ENCODE peak calls at places on chromosomes 4 and X, in six cellular contexts. One of them, this sample, is unnamed.

GRCh38 chrX:2486476-2487133 is 14.2 kb downstream of the DHRSX start:
- DNase-seq in astrocyte of the spinal cord: no peak
- DNase-seq in thoracic aorta: no peak
- DNase-seq in GM20000: peak
- DNase-seq in tibial artery: no peak
- DNase-seq in kidney: no peak
- DNase-seq in this sample: no peak

GRCh38 chr4:3041192-3042142 is 32.9 kb downstream of the HTT-AS start:
- DNase-seq in astrocyte of the spinal cord: peak
- DNase-seq in thoracic aorta: no peak
- DNase-seq in GM20000: peak
- DNase-seq in tibial artery: peak
- DNase-seq in kidney: peak
- DNase-seq in this sample: peak

GRCh38 chrX:119453202-119453601 is 15.0 kb upstream of the SLC25A5 start:
- DNase-seq in astrocyte of the spinal cord: no peak
- DNase-seq in thoracic aorta: no peak
- DNase-seq in GM20000: no peak
- DNase-seq in tibial artery: no peak
- DNase-seq in kidney: no peak
- DNase-seq in this sample: no peak

GRCh38 chrX:36908801-36909403 is 99.3 kb upstream of the FAM47C start:
- DNase-seq in astrocyte of the spinal cord: peak
- DNase-seq in thoracic aorta: no peak
- DNase-seq in GM20000: peak
- DNase-seq in tibial artery: no peak
- DNase-seq in kidney: no peak
- DNase-seq in this sample: no peak

GRCh38 chr4:76836860-76837564 is 60.9 kb downstream of the SOWAHB start:
- DNase-seq in astrocyte of the spinal cord: no peak
- DNase-seq in thoracic aorta: no peak
- DNase-seq in GM20000: no peak
- DNase-seq in tibial artery: peak
- DNase-seq in kidney: no peak
- DNase-seq in this sample: no peak

GRCh38 chrX:128891554-128891953 is 631.7 kb downstream of the SMARCA1 start:
- DNase-seq in astrocyte of the spinal cord: no peak
- DNase-seq in thoracic aorta: no peak
- DNase-seq in GM20000: no peak
- DNase-seq in tibial artery: no peak
- DNase-seq in kidney: no peak
- DNase-seq in this sample: no peak

GRCh38 chr4:41455215-41455614 is 82.7 kb upstream of the LIMCH1 start:
- DNase-seq in astrocyte of the spinal cord: no peak
- DNase-seq in thoracic aorta: no peak
- DNase-seq in GM20000: no peak
- DNase-seq in tibial artery: no peak
- DNase-seq in kidney: no peak
- DNase-seq in this sample: no peak

GRCh38 chr4:152464030-152464823 is 71.7 kb downstream of the FBXW7 start:
- DNase-seq in astrocyte of the spinal cord: no peak
- DNase-seq in thoracic aorta: no peak
- DNase-seq in GM20000: no peak
- DNase-seq in tibial artery: no peak
- DNase-seq in kidney: no peak
- DNase-seq in this sample: no peak

GRCh38 chr4:139665690-139666529 is at the start of gene MGST2:
- DNase-seq in astrocyte of the spinal cord: peak
- DNase-seq in thoracic aorta: no peak
- DNase-seq in GM20000: peak
- DNase-seq in tibial artery: peak
- DNase-seq in kidney: peak
- DNase-seq in this sample: peak

GRCh38 chrX:46788902-46789301 is 30.0 kb upstream of the SLC9A7 start:
- DNase-seq in astrocyte of the spinal cord: peak
- DNase-seq in thoracic aorta: no peak
- DNase-seq in GM20000: no peak
- DNase-seq in tibial artery: no peak
- DNase-seq in kidney: no peak
- DNase-seq in this sample: no peak

GRCh38 chr4:1044469-1045192 is 33.2 kb downstream of the FGFRL1 start:
- DNase-seq in astrocyte of the spinal cord: no peak
- DNase-seq in thoracic aorta: peak
- DNase-seq in GM20000: no peak
- DNase-seq in tibial artery: peak
- DNase-seq in kidney: peak
- DNase-seq in this sample: peak

GRCh38 chr4:44319129-44319528 is 129.5 kb downstream of the KCTD8 start:
- DNase-seq in astrocyte of the spinal cord: no peak
- DNase-seq in thoracic aorta: no peak
- DNase-seq in GM20000: no peak
- DNase-seq in tibial artery: no peak
- DNase-seq in kidney: no peak
- DNase-seq in this sample: no peak

GRCh38 chr4:53196872-53197759 is 168.7 kb downstream of the SCFD2 start:
- DNase-seq in astrocyte of the spinal cord: peak
- DNase-seq in thoracic aorta: no peak
- DNase-seq in GM20000: peak
- DNase-seq in tibial artery: no peak
- DNase-seq in kidney: no peak
- DNase-seq in this sample: no peak

GRCh38 chr4:43496188-43496587 is 603.7 kb downstream of the GRXCR1 start:
- DNase-seq in astrocyte of the spinal cord: peak
- DNase-seq in thoracic aorta: no peak
- DNase-seq in GM20000: peak
- DNase-seq in tibial artery: no peak
- DNase-seq in kidney: no peak
- DNase-seq in this sample: no peak

GRCh38 chr4:17111959-17112659 is 213.7 kb upstream of the LDB2 start:
- DNase-seq in astrocyte of the spinal cord: no peak
- DNase-seq in thoracic aorta: no peak
- DNase-seq in GM20000: peak
- DNase-seq in tibial artery: no peak
- DNase-seq in kidney: no peak
- DNase-seq in this sample: peak

GRCh38 chr4:105858466-105859040 is 36.7 kb upstream of the NPNT start:
- DNase-seq in astrocyte of the spinal cord: no peak
- DNase-seq in thoracic aorta: no peak
- DNase-seq in GM20000: no peak
- DNase-seq in tibial artery: no peak
- DNase-seq in kidney: no peak
- DNase-seq in this sample: no peak

GRCh38 chr4:147975902-147976301 is 244.0 kb downstream of the ARHGAP10 start:
- DNase-seq in astrocyte of the spinal cord: peak
- DNase-seq in thoracic aorta: no peak
- DNase-seq in GM20000: no peak
- DNase-seq in tibial artery: no peak
- DNase-seq in kidney: no peak
- DNase-seq in this sample: no peak

GRCh38 chr4:8891646-8892555 is 20.3 kb upstream of the HMX1 start:
- DNase-seq in astrocyte of the spinal cord: no peak
- DNase-seq in thoracic aorta: no peak
- DNase-seq in GM20000: no peak
- DNase-seq in tibial artery: no peak
- DNase-seq in kidney: no peak
- DNase-seq in this sample: no peak

GRCh38 chrX:25344191-25344936 is 328.6 kb upstream of the ARX start:
- DNase-seq in astrocyte of the spinal cord: no peak
- DNase-seq in thoracic aorta: no peak
- DNase-seq in GM20000: no peak
- DNase-seq in tibial artery: no peak
- DNase-seq in kidney: no peak
- DNase-seq in this sample: no peak

GRCh38 chrX:84363674-84364073 is 138.6 kb downstream of the HDX start:
- DNase-seq in astrocyte of the spinal cord: no peak
- DNase-seq in thoracic aorta: no peak
- DNase-seq in GM20000: no peak
- DNase-seq in tibial artery: no peak
- DNase-seq in kidney: no peak
- DNase-seq in this sample: no peak

GRCh38 chr4:153495480-153496206 is 29.5 kb downstream of the TMEM131L start:
- DNase-seq in astrocyte of the spinal cord: no peak
- DNase-seq in thoracic aorta: no peak
- DNase-seq in GM20000: no peak
- DNase-seq in tibial artery: no peak
- DNase-seq in kidney: no peak
- DNase-seq in this sample: peak

GRCh38 chr4:152114562-152114961 is 353.8 kb upstream of the GATB start:
- DNase-seq in astrocyte of the spinal cord: no peak
- DNase-seq in thoracic aorta: no peak
- DNase-seq in GM20000: no peak
- DNase-seq in tibial artery: no peak
- DNase-seq in kidney: no peak
- DNase-seq in this sample: no peak

GRCh38 chrX:111375747-111376146 is 36.2 kb downstream of the DCX start:
- DNase-seq in astrocyte of the spinal cord: peak
- DNase-seq in thoracic aorta: no peak
- DNase-seq in GM20000: no peak
- DNase-seq in tibial artery: no peak
- DNase-seq in kidney: no peak
- DNase-seq in this sample: no peak

GRCh38 chr4:142413516-142413915 is 432.6 kb downstream of the INPP4B start:
- DNase-seq in astrocyte of the spinal cord: no peak
- DNase-seq in thoracic aorta: no peak
- DNase-seq in GM20000: no peak
- DNase-seq in tibial artery: no peak
- DNase-seq in kidney: no peak
- DNase-seq in this sample: no peak

GRCh38 chr4:36651253-36651652 is 369.8 kb downstream of the DTHD1 start:
- DNase-seq in astrocyte of the spinal cord: no peak
- DNase-seq in thoracic aorta: no peak
- DNase-seq in GM20000: peak
- DNase-seq in tibial artery: no peak
- DNase-seq in kidney: no peak
- DNase-seq in this sample: no peak

GRCh38 chrX:137263374-137263773 is 229.6 kb upstream of the GPR101 start:
- DNase-seq in astrocyte of the spinal cord: no peak
- DNase-seq in thoracic aorta: no peak
- DNase-seq in GM20000: no peak
- DNase-seq in tibial artery: no peak
- DNase-seq in kidney: no peak
- DNase-seq in this sample: no peak
- TF ChIP-seq CTCF in astrocyte of the spinal cord: no peak
- TF ChIP-seq CTCF in thoracic aorta: no peak
- TF ChIP-seq CTCF in GM20000: no peak
- TF ChIP-seq CTCF in tibial artery: no peak
- TF ChIP-seq CTCF in kidney: no peak
- TF ChIP-seq CTCF in this sample: no peak

GRCh38 chr4:13611283-13611842 is 16.2 kb downstream of the BOD1L1 start:
- DNase-seq in astrocyte of the spinal cord: peak
- DNase-seq in thoracic aorta: no peak
- DNase-seq in GM20000: peak
- DNase-seq in tibial artery: no peak
- DNase-seq in kidney: no peak
- DNase-seq in this sample: no peak

GRCh38 chr4:13615162-13615561 is 12.4 kb downstream of the BOD1L1 start:
- DNase-seq in astrocyte of the spinal cord: no peak
- DNase-seq in thoracic aorta: no peak
- DNase-seq in GM20000: peak
- DNase-seq in tibial artery: no peak
- DNase-seq in kidney: no peak
- DNase-seq in this sample: no peak

GRCh38 chr4:13617801-13618200 is 9.7 kb downstream of the BOD1L1 start:
- DNase-seq in astrocyte of the spinal cord: no peak
- DNase-seq in thoracic aorta: no peak
- DNase-seq in GM20000: no peak
- DNase-seq in tibial artery: no peak
- DNase-seq in kidney: no peak
- DNase-seq in this sample: no peak

GRCh38 chr4:13616597-13616996 is 10.9 kb downstream of the BOD1L1 start:
- DNase-seq in astrocyte of the spinal cord: no peak
- DNase-seq in thoracic aorta: no peak
- DNase-seq in GM20000: no peak
- DNase-seq in tibial artery: no peak
- DNase-seq in kidney: no peak
- DNase-seq in this sample: no peak

GRCh38 chr4:13612569-13612968 is 15.0 kb downstream of the BOD1L1 start:
- DNase-seq in astrocyte of the spinal cord: no peak
- DNase-seq in thoracic aorta: no peak
- DNase-seq in GM20000: no peak
- DNase-seq in tibial artery: no peak
- DNase-seq in kidney: no peak
- DNase-seq in this sample: no peak
- TF ChIP-seq CTCF in astrocyte of the spinal cord: no peak
- TF ChIP-seq CTCF in thoracic aorta: no peak
- TF ChIP-seq CTCF in GM20000: no peak
- TF ChIP-seq CTCF in tibial artery: no peak
- TF ChIP-seq CTCF in kidney: no peak
- TF ChIP-seq CTCF in this sample: no peak

DNA sequence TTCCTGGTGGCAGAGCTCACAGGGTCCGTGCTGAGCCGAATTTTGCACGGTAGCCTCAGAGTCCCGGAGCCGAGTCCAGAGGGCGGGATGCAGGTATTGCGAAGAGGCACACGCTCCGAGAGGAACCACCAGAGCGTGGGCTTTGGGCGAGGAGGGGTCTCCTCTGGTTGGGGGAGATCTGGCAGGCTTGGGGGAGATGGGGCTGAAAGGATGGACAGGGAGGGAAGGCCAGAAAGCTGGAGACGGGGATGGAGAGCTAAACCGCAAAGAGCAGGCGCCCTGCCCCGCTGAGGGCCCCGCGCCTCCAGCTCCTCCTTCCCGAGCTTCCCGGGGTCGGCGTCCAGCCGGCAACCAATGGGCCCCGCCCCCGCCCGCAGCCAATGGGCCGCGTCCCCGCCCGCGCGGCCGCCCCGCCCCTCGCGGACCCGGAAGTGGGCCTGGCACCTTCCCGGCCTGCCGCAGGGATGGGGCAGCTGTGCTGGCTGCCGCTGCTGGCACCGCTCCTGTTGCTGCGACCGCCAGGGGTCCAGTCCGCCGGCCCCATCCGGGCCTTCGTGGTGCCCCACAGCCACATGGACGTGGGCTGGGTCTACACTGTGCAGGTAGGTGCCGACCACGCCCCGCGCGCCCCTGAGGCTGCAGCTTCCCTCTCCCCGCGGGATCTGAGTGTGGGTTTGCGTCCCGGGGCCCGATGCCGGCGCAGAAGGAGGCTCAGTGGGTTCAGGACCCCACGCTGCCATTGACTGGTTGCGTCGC is at the start of gene MAN2B2:
- DNase-seq in astrocyte of the spinal cord: peak
- DNase-seq in thoracic aorta: peak
- DNase-seq in GM20000: peak
- DNase-seq in tibial artery: peak
- DNase-seq in kidney: peak
- DNase-seq in this sample: peak
- TF ChIP-seq CTCF in astrocyte of the spinal cord: no peak
- TF ChIP-seq CTCF in thoracic aorta: peak
- TF ChIP-seq CTCF in GM20000: no peak
- TF ChIP-seq CTCF in tibial artery: no peak
- TF ChIP-seq CTCF in kidney: peak
- TF ChIP-seq CTCF in this sample: no peak

DNA sequence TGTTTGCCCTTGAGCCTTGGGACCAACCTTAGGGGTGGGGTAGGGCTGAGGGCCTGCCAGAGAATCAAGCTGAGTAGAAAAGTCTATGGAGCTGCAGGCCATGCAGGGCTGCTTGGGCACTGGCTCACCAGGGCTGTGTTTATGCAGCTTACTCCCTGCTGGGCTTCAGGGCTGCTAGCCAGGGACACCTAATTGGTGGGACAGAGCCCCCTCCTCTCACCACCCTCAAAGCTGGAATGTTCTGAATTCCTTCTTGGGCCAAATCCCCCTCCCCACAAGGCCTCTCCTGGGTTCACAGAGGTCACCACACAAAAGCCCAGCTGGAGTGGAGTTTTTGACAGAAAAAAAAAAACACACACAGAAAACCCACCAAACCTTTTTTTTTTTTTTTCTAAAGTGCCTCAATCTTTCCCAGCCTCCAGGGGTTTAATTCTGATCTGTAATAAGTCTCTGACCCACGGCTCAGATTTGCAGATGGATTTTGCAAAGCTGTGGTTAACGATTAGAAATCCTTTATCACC is at the start of gene CLDN2:
- DNase-seq in astrocyte of the spinal cord: peak
- DNase-seq in thoracic aorta: no peak
- DNase-seq in GM20000: no peak
- DNase-seq in tibial artery: no peak
- DNase-seq in kidney: no peak
- DNase-seq in this sample: no peak
- TF ChIP-seq CTCF in astrocyte of the spinal cord: no peak
- TF ChIP-seq CTCF in thoracic aorta: no peak
- TF ChIP-seq CTCF in GM20000: no peak
- TF ChIP-seq CTCF in tibial artery: no peak
- TF ChIP-seq CTCF in kidney: no peak
- TF ChIP-seq CTCF in this sample: no peak

This sample was measured in activated CD8-positive, alpha-beta T cell treated with anti-CD3 and anti-CD28 coated beads for 36 hours.